ENCODE peak calls at places on chromosomes 5 and 9, in ten cellular contexts. T, H, K, I, G, P, U, V, Z and L are unnamed samples.

GRCh38 chr9:130426883-130427282 is 17.9 kb upstream of the ASS1 start:
- DNase-seq in T (no peak), H (no peak), K (no peak), I (peak), G (no peak), P (no peak), U (no peak), V (peak), Z (peak), L (peak)

GRCh38 chr9:84862786-84863185 is 193.3 kb downstream of the NTRK2 start:
- DNase-seq in T (no peak), H (peak), K (no peak), I (peak), G (no peak), P (peak), U (no peak), V (peak), Z (no peak), L (no peak)

GRCh38 chr9:76610009-76610352 is 151.0 kb downstream of the GCNT1 start:
- DNase-seq in T (peak), H (peak), K (no peak), I (no peak), G (no peak), P (no peak), U (peak), V (peak), Z (peak), L (peak)

GRCh38 chr5:142600092-142600491 is 85.8 kb downstream of the FGF1 start:
- DNase-seq in T (no peak), H (no peak), K (no peak), I (no peak), G (no peak), P (no peak), U (no peak), V (no peak), Z (no peak), L (no peak)

GRCh38 chr5:173324115-173325001 is 3.9 kb downstream of the STC2 start:
- DNase-seq in T (no peak), H (peak), K (peak), I (peak), G (no peak), P (no peak), U (peak), V (peak), Z (peak), L (peak)

GRCh38 chr5:159189310-159189709 is 20.0 kb downstream of the RNF145 start:
- DNase-seq in T (no peak), H (no peak), K (no peak), I (peak), G (no peak), P (no peak), U (no peak), V (no peak), Z (no peak), L (no peak)

GRCh38 chr9:18124760-18125159 is 349.2 kb upstream of the ADAMTSL1 start:
- DNase-seq in T (no peak), H (no peak), K (no peak), I (peak), G (no peak), P (no peak), U (no peak), V (no peak), Z (no peak), L (no peak)

GRCh38 chr5:104189031-104189430 is 626.4 kb upstream of the NUDT12 start:
- DNase-seq in T (no peak), H (no peak), K (no peak), I (peak), G (no peak), P (no peak), U (no peak), V (no peak), Z (no peak), L (no peak)

GRCh38 chr5:149969181-149969950 is 8.8 kb downstream of the SLC26A2 start:
- DNase-seq in T (no peak), H (no peak), K (no peak), I (no peak), G (no peak), P (no peak), U (no peak), V (no peak), Z (no peak), L (no peak)

GRCh38 chr5:62457071-62457470 is 44.5 kb downstream of the IPO11 start:
- DNase-seq in T (no peak), H (no peak), K (no peak), I (no peak), G (no peak), P (no peak), U (no peak), V (no peak), Z (no peak), L (no peak)

GRCh38 chr5:158978061-158978745 is 121.5 kb downstream of the EBF1 start:
- DNase-seq in T (no peak), H (no peak), K (no peak), I (peak), G (no peak), P (no peak), U (no peak), V (no peak), Z (no peak), L (no peak)

GRCh38 chr5:6457592-6457991 is 8.9 kb downstream of the UBE2QL1 start:
- DNase-seq in T (no peak), H (no peak), K (no peak), I (no peak), G (no peak), P (no peak), U (no peak), V (no peak), Z (no peak), L (no peak)

GRCh38 chr5:133830911-133831310 is 137.5 kb downstream of the C5orf15 start:
- DNase-seq in T (no peak), H (no peak), K (no peak), I (no peak), G (no peak), P (no peak), U (no peak), V (no peak), Z (peak), L (no peak)

GRCh38 chr5:158676642-158677489 is 422.9 kb downstream of the EBF1 start:
- DNase-seq in T (no peak), H (no peak), K (no peak), I (no peak), G (no peak), P (peak), U (no peak), V (no peak), Z (peak), L (peak)

GRCh38 chr5:147519380-147519779 is 9.5 kb upstream of the DPYSL3 start:
- DNase-seq in T (no peak), H (no peak), K (no peak), I (no peak), G (no peak), P (no peak), U (no peak), V (no peak), Z (no peak), L (no peak)

GRCh38 chr9:3497406-3497805 is 28.4 kb downstream of the RFX3 start:
- DNase-seq in T (no peak), H (no peak), K (no peak), I (peak), G (no peak), P (no peak), U (no peak), V (no peak), Z (no peak), L (no peak)

GRCh38 chr9:133599470-133600173 is 9.6 kb downstream of the FAM163B start:
- DNase-seq in T (no peak), H (no peak), K (no peak), I (no peak), G (no peak), P (no peak), U (no peak), V (no peak), Z (no peak), L (no peak)

GRCh38 chr5:139459451-139459934 is 3.0 kb downstream of the ECSCR start:
- DNase-seq in T (no peak), H (no peak), K (no peak), I (peak), G (no peak), P (no peak), U (no peak), V (peak), Z (no peak), L (no peak)

GRCh38 chr5:139461176-139461575 is 1.4 kb downstream of the ECSCR start:
- DNase-seq in T (no peak), H (no peak), K (no peak), I (peak), G (no peak), P (no peak), U (no peak), V (no peak), Z (no peak), L (no peak)

GRCh38 chr5:139462582-139463276 is at the start of gene ECSCR:
- DNase-seq in T (no peak), H (no peak), K (no peak), I (peak), G (no peak), P (no peak), U (no peak), V (peak), Z (no peak), L (no peak)

GRCh38 chr5:139460457-139460856 is 2.1 kb downstream of the ECSCR start:
- DNase-seq in T (no peak), H (no peak), K (no peak), I (no peak), G (no peak), P (no peak), U (no peak), V (no peak), Z (no peak), L (no peak)

GRCh38 chr5:139461698-139462097 is 845 bp downstream of the ECSCR start:
- DNase-seq in T (no peak), H (no peak), K (no peak), I (peak), G (no peak), P (no peak), U (no peak), V (no peak), Z (no peak), L (no peak)
- TF ChIP-seq CTCF in T (no peak), H (no peak), K (no peak), I (no peak), G (no peak), P (peak), U (no peak), V (no peak), Z (no peak), L (no peak)

GRCh38 chr9:91948423-91949292 is 1.4 kb downstream of the ROR2 start:
- DNase-seq in T (no peak), H (peak), K (peak), I (no peak), G (no peak), P (peak), U (peak), V (no peak), Z (peak), L (peak)

GRCh38 chr9:91945277-91946074 is 4.6 kb downstream of the ROR2 start:
- DNase-seq in T (no peak), H (peak), K (peak), I (no peak), G (no peak), P (no peak), U (no peak), V (no peak), Z (peak), L (peak)

GRCh38 chr9:91946196-91946595 is 3.8 kb downstream of the ROR2 start:
- DNase-seq in T (no peak), H (no peak), K (no peak), I (no peak), G (no peak), P (no peak), U (no peak), V (no peak), Z (no peak), L (no peak)

GRCh38 chr9:91948061-91948422 is 2.0 kb downstream of the ROR2 start:
- DNase-seq in T (no peak), H (no peak), K (peak), I (no peak), G (no peak), P (no peak), U (no peak), V (no peak), Z (no peak), L (no peak)

GRCh38 chr9:91946825-91947224 is 3.2 kb downstream of the ROR2 start:
- DNase-seq in T (no peak), H (no peak), K (no peak), I (no peak), G (no peak), P (no peak), U (no peak), V (no peak), Z (no peak), L (no peak)
- H3K4me3 ChIP-seq in T (no peak), H (no peak), K (no peak), I (no peak), G (no peak), P (no peak), U (no peak), V (no peak), Z (no peak), L (no peak)

GRCh38 chr5:145852990-145853389 is 17.8 kb upstream of the PRELID2 start:
- DNase-seq in T (no peak), H (no peak), K (no peak), I (no peak), G (no peak), P (no peak), U (no peak), V (no peak), Z (no peak), L (no peak)

GRCh38 chr5:145856285-145856818 is 16.5 kb downstream of the GRXCR2 start:
- DNase-seq in T (no peak), H (peak), K (peak), I (peak), G (no peak), P (peak), U (no peak), V (peak), Z (peak), L (peak)

GRCh38 chr5:145853952-145854351 is 18.8 kb upstream of the PRELID2 start:
- DNase-seq in T (no peak), H (no peak), K (no peak), I (no peak), G (no peak), P (no peak), U (no peak), V (no peak), Z (no peak), L (no peak)

GRCh38 chr5:145855842-145856267 is 17.0 kb downstream of the GRXCR2 start:
- DNase-seq in T (no peak), H (no peak), K (no peak), I (no peak), G (no peak), P (no peak), U (no peak), V (no peak), Z (no peak), L (peak)

DNA sequence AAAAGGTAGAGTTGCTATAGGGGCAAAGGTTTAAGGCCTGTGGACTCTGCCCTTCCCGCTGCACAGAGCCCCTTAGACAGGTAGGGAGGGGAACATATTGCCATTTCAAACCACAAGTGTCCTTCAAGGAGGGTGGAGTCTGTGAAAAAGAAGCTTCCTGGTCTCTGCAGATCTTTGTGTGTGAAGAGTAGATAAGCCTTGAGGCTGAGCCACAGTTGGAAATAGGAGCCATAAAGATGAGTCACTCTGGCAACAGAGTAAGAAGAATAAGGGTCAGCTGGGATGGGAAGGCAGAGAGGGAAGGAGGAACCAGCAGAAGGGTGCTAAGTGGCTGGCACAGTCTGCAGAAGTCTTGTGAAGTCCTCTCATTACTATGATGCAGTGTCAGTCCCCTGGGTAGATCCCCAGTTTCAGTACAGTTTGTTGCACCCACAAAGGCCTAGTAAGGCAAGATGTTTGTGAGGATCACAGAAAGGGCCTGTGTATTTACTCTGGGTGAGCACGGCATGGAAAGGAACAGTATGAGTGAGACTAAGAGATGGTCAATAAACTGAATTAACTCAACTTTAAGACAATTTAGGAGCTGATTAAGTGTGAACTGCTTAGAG is 18.1 kb downstream of the GRXCR2 start:
- DNase-seq in T (no peak), H (no peak), K (no peak), I (peak), G (no peak), P (no peak), U (no peak), V (no peak), Z (peak), L (no peak)
- TF ChIP-seq POLR2A in T (no peak), H (no peak), K (no peak), I (no peak), G (no peak), P (no peak), U (no peak), V (no peak), Z (peak), L (no peak)

DNA sequence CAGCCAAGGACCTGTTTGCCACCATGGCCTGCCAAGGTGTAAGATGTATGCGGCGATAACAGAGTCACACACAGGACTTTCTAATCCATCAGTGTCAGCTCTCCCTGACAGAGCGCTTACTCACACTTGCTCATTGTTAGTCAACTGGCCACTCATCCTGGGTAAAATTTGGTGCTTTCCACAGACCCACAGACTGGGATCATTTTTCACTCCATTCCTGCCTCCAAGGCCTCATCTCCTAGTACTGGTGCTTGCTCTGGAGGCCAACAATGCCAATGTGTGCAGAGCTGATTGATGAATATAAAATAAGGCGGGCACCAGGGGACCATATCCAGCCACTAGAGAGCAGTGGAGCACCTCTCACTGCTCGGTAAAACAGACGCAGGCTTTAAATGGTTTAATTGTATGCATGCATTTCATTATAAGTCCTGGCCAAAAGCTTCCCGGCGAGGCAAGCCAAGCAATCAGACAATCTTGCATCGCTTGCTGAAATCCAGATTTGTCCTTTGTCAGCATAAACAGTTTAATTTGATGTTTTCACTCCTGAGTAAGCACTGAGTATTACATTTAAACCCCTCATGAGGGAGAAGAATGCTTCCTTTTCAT is 22.3 kb downstream of the PSMB7 start:
- DNase-seq in T (no peak), H (no peak), K (no peak), I (peak), G (no peak), P (no peak), U (no peak), V (no peak), Z (no peak), L (peak)
- TF ChIP-seq CTCF in T (no peak), H (no peak), K (no peak), I (peak), G (peak), P (peak), U (no peak), V (no peak), Z (no peak), L (peak)

GRCh38 chr5:77029376-77029885 is 773 bp upstream of the AGGF1 start:
- DNase-seq in T (no peak), H (no peak), K (no peak), I (no peak), G (no peak), P (no peak), U (no peak), V (no peak), Z (no peak), L (no peak)
- H3K4me3 ChIP-seq in T (peak), H (peak), K (no peak), I (no peak), G (peak), P (no peak), U (peak), V (peak), Z (peak), L (peak)

GRCh38 chr5:176538505-176538806 is 1.3 kb upstream of the RNF44 start:
- DNase-seq in T (no peak), H (no peak), K (peak), I (no peak), G (no peak), P (no peak), U (no peak), V (no peak), Z (no peak), L (no peak)

GRCh38 chr5:176538985-176539384 is 1.8 kb upstream of the RNF44 start:
- DNase-seq in T (no peak), H (no peak), K (no peak), I (peak), G (no peak), P (no peak), U (no peak), V (no peak), Z (no peak), L (peak)

GRCh38 chr5:176536132-176536901 is 885 bp downstream of the RNF44 start:
- DNase-seq in T (peak), H (peak), K (peak), I (peak), G (no peak), P (peak), U (peak), V (peak), Z (peak), L (peak)

GRCh38 chr5:176536902-176537607 is at the start of gene RNF44:
- DNase-seq in T (peak), H (peak), K (peak), I (peak), G (peak), P (peak), U (peak), V (peak), Z (peak), L (peak)

DNA sequence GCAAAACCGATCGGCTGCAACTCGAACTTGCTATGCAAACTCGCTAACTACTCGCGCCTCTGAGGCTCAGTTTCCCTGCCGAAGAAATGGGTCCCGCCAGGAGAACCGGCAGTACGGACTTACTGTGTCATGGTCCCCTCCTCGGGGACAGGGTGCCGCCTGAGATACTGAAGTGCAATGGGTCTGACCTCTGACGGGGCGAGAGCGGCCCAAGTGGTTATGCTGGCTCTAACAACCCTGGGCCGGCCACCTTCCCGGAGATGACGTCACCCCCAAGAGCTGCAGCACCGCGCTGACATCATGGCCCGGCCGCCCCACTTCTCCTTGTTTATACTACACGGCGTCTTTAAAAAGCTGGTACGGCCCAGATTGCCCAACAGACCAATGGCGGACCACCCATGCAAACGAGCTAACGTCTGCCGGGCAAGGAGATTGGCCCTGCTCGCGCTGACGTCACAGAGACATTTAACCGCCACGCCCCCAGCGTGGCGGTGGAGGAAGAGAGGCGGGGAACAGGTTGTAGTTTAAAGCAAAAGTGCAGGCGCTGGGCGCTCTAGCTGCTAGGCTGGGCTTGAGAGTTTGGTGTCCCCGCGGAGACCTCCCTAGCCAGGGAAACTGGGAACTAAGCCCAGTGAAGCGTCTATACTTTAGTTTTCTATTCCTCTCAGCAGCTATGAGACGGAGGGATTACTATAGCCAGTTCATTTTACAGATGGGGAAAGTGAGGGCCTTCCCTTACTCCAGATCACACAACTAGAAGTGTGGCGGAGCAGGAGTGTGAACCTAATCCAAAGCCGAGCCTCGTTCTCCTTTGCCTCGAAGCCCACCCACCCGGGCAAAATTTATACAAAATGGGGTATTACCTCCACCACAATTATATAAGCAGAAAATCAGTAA is 654 bp upstream of the RNF44 start:
- DNase-seq in T (peak), H (peak), K (peak), I (peak), G (peak), P (peak), U (peak), V (peak), Z (peak), L (peak)
- TF ChIP-seq POLR2A in T (no peak), H (peak), K (peak), I (no peak), G (no peak), P (no peak), U (no peak), V (peak), Z (peak), L (no peak)